ENCODE peak calls at places on chromosomes 2 and 18, in six cellular contexts. N, Q, M, B, F and X are unnamed samples.

GRCh38 chr2:165820296-165820695 is 26.2 kb upstream of the GALNT3 start:
- DNase-seq in N (no peak), Q (no peak), M (no peak), B (no peak), F (no peak), X (no peak)

GRCh38 chr2:220165401-220165800 is 538.0 kb downstream of the SLC4A3 start:
- DNase-seq in N (no peak), Q (no peak), M (no peak), B (no peak), F (no peak), X (no peak)

GRCh38 chr18:50776383-50776782 is 43.4 kb downstream of the MRO start:
- DNase-seq in N (no peak), Q (no peak), M (no peak), B (no peak), F (no peak), X (no peak)

GRCh38 chr18:76369791-76370555 is 125.1 kb downstream of the ZNF516 start:
- DNase-seq in N (no peak), Q (no peak), M (no peak), B (no peak), F (no peak), X (peak; percentile 31)

GRCh38 chr2:73218298-73218697 is 4.3 kb downstream of the SMYD5 start:
- DNase-seq in N (peak; percentile 16), Q (peak; percentile 8), M (peak; percentile 75), B (peak; percentile 32), F (no peak), X (no peak)

GRCh38 chr2:238949710-238950345 is 101.9 kb downstream of the TWIST2 start:
- DNase-seq in N (no peak), Q (no peak), M (no peak), B (no peak), F (no peak), X (peak; percentile 10)

GRCh38 chr2:150594299-150594698 is 106.8 kb upstream of the RND3 start:
- DNase-seq in N (no peak), Q (no peak), M (no peak), B (no peak), F (no peak), X (no peak)

GRCh38 chr2:118223487-118224136 is 135.3 kb downstream of the INSIG2 start:
- DNase-seq in N (no peak), Q (peak; percentile 15), M (peak; percentile 5), B (peak; percentile 1), F (no peak), X (no peak)

GRCh38 chr18:62883937-62884735 is 168.8 kb downstream of the PHLPP1 start:
- DNase-seq in N (no peak), Q (no peak), M (no peak), B (no peak), F (no peak), X (no peak)

GRCh38 chr18:36311026-36311570 is 13.6 kb downstream of the FHOD3 start:
- DNase-seq in N (no peak), Q (no peak), M (no peak), B (no peak), F (no peak), X (no peak)

GRCh38 chr2:235850289-235850688 is 317.9 kb downstream of the GBX2 start:
- DNase-seq in N (no peak), Q (no peak), M (no peak), B (no peak), F (no peak), X (no peak)

GRCh38 chr2:206083602-206084467 is 2.1 kb downstream of the INO80D start:
- DNase-seq in N (no peak), Q (peak; percentile 9), M (peak; percentile 27), B (peak; percentile 7), F (no peak), X (no peak)

GRCh38 chr2:142734770-142735169 is 142.7 kb upstream of the KYNU start:
- DNase-seq in N (no peak), Q (no peak), M (no peak), B (no peak), F (no peak), X (no peak)

GRCh38 chr2:210072922-210073509 is 70.6 kb downstream of the RPE start:
- DNase-seq in N (no peak), Q (peak; percentile 73), M (peak; percentile 79), B (peak; percentile 64), F (no peak), X (no peak)

GRCh38 chr18:58321986-58322385 is 278.0 kb downstream of the NEDD4L start:
- DNase-seq in N (peak; percentile 79), Q (peak; percentile 87), M (peak; percentile 90), B (peak; percentile 68), F (no peak), X (no peak)

GRCh38 chr2:44836174-44836573 is 105.3 kb upstream of the SIX3 start:
- DNase-seq in N (no peak), Q (no peak), M (no peak), B (no peak), F (no peak), X (no peak)

GRCh38 chr2:73982140-73982617 is 2.5 kb upstream of the TET3 start:
- DNase-seq in N (no peak), Q (peak; percentile 44), M (no peak), B (no peak), F (no peak), X (no peak)

GRCh38 chr2:24920813-24921441 is 890 bp upstream of the ADCY3 start:
- DNase-seq in N (no peak), Q (no peak), M (no peak), B (no peak), F (no peak), X (peak; percentile 28)

GRCh38 chr2:215843579-215843978 is 169.8 kb downstream of the MREG start:
- DNase-seq in N (no peak), Q (peak; percentile 81), M (peak; percentile 90), B (peak; percentile 57), F (peak; percentile 60), X (no peak)

GRCh38 chr2:109333414-109334194 is 204.6 kb downstream of the SH3RF3 start:
- DNase-seq in N (no peak), Q (no peak), M (peak; percentile 40), B (peak; percentile 24), F (no peak), X (no peak)

GRCh38 chr2:134384131-134384530 is 130.3 kb downstream of the MGAT5 start:
- DNase-seq in N (no peak), Q (no peak), M (no peak), B (no peak), F (no peak), X (no peak)

GRCh38 chr18:3982541-3982940 is 472.6 kb downstream of the DLGAP1 start:
- DNase-seq in N (no peak), Q (peak; percentile 30), M (no peak), B (no peak), F (no peak), X (no peak)

GRCh38 chr2:133334923-133335322 is 233.3 kb downstream of the NCKAP5 start:
- DNase-seq in N (no peak), Q (no peak), M (no peak), B (no peak), F (no peak), X (no peak)

GRCh38 chr2:165627463-165627862 is 158.0 kb downstream of the CSRNP3 start:
- DNase-seq in N (no peak), Q (peak; percentile 65), M (no peak), B (peak; percentile 27), F (peak; percentile 2), X (no peak)

GRCh38 chr18:30903566-30903965 is 139.0 kb downstream of the DSC3 start:
- DNase-seq in N (no peak), Q (peak; percentile 2), M (no peak), B (no peak), F (no peak), X (no peak)

DNA sequence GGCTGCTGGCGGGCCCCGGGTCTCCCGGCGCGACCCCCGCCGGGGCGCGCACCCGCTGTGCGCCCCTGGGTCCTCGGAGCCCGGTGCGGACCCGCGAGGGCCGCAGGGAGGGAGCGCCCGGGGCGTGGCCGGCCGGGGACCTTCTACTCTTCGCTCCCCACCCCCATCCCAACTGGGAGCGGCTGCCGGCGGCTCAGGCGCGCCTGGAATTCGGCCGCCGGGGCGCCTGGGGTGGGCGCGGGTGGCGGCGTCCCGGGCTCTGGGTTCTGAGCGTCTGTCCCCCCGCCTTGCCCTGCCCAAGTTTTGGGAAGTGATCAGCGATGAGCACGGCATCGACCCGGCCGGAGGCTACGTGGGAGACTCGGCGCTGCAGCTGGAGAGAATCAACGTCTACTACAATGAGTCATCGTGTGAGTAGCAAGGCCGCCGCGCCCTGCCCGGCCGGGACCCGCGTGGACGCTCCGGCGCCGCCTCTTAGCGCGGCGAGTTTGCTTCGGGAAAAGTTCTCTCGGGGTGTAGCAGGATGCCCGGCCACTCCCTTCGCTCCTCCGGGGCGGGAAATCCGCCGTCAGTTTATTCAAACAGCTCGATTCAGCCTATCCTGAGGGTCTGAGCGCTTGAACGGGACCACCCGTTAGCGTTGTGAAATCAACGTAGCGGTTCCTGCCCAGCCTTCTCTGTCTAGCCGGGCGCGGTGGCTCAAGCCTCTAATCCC is 502 bp downstream of the TUBB6 start:
- DNase-seq in N (peak; percentile 83), Q (peak; percentile 94), M (peak; percentile 97), B (peak; percentile 93), F (no peak), X (peak; percentile 68)
- H3K4me3 ChIP-seq in N (peak overlapping the region; percentile 82), Q (peak overlapping the region; percentile 82), M (peak overlapping the region; percentile 97), B (peak overlapping the region; percentile 70), F (peak overlapping the region; percentile 93), X (peak overlapping the region; percentile 69)

DNA sequence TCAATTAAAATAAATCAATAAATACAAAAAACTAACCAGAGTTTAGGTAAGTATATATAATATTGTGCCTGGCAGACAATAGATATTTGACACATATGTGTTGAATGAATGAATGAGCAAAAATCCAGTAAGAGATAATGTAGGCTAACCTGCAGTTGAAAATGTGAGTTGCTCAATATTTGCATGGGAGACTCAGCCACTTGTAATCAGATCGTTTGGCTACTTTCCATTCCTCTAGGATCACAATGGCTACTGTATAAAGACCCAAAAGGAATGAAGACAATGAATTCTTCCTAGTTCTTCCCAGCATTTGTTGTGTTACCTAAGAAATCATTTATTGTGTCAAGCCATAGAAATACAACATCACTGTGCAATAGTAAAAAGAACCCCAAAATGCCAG is 25.3 kb downstream of the PIEZO2 start:
- DNase-seq in N (no peak), Q (no peak), M (no peak), B (peak; percentile 31), F (no peak), X (no peak)
- H3K4me3 ChIP-seq in N (no peak overlapping the region), Q (no peak overlapping the region), M (no peak overlapping the region), B (no peak overlapping the region), F (no peak overlapping the region), X (no peak overlapping the region)

GRCh38 chr2:64203131-64204005 is 59.1 kb upstream of the PELI1 start:
- DNase-seq in N (no peak), Q (peak; percentile 72), M (peak; percentile 47), B (no peak), F (no peak), X (no peak)
- H3K4me3 ChIP-seq in N (no peak overlapping the region), Q (no peak overlapping the region), M (peak overlapping the region; percentile 17), B (no peak overlapping the region), F (no peak overlapping the region), X (peak overlapping the region; percentile 27)

DNA sequence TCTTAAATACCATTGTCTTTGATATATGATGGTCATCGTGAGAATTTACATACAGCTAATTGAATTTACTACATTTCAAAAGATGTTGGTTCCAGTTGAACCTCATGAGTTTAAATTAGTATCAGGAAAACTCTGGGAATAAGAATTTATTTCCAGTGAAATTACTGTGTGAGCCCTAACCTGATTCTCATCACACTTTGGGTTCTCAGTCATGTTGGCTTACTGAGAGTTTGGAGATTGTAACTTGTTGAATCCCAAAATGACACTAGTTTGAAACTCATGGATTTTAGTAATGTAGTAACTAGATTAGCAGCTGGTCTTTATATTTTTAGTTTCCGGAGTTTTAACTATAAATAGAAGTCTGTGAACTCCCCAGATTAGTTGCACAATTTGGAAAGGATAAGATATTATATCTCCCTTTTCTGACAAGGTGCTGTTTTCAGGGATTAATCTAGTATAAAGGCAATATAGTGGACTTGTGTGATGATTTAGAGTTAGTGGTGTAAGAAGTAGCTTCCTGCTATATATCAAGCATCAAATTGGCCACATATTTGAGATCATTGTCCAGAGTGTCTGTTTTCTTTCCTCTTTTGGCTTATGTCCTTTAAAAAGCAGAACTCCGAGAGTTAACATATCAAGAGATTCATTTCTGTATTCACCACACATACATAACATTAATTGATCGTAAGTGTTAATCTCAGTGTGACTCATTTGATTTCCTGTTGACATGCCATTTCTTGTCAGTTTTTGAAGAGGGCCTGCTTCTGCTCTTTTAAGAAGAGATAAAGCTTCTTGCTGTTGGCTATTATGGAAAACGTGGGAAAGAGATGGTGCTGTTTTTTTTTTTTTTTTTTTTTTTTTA is 15.7 kb downstream of the NDUFV2 start:
- DNase-seq in N (no peak), Q (peak; percentile 38), M (no peak), B (peak; percentile 54), F (no peak), X (no peak)
- H3K4me3 ChIP-seq in N (no peak overlapping the region), Q (no peak overlapping the region), M (peak overlapping the region; percentile 82), B (no peak overlapping the region), F (no peak overlapping the region), X (no peak overlapping the region)